ENCODE peak calls at places on chromosome X, in seven cellular contexts. U is NB4; O is astrocyte of the hippocampus; Y is naive thymus-derived CD8-positive, alpha-beta T cell; T is NCI-H1417 treated with DMSO at 0.1 percent for 48 hours; X is Peyer's patch; W is NCI-H2029. K is an unnamed sample.
A peak's percentile ranks its signal among the peaks of the same experiment; 100 is the strongest.

GRCh38 chrX:56978172-56978571 is 17.2 kb downstream of the SPIN3 start:
- DNase-seq in X (peak; percentile 73), Y (peak; percentile 31), T (no peak), U (peak; percentile 54), W (peak; percentile 20), O (peak; percentile 66), K (peak; percentile 22)

GRCh38 chrX:11401966-11402365 is 108.8 kb downstream of the AMELX start:
- DNase-seq in Y (no peak), X (no peak), W (no peak), U (no peak), O (no peak), T (no peak), K (no peak)

GRCh38 chrX:151177141-151178027 is 1.0 kb downstream of the GPR50 start:
- DNase-seq in Y (no peak), T (no peak), W (no peak), U (peak; percentile 11), X (no peak), O (peak; percentile 33), K (no peak)

GRCh38 chrX:19889582-19890342 is 2.4 kb upstream of the SH3KBP1 start:
- DNase-seq in W (no peak), T (no peak), X (peak; percentile 68), U (peak; percentile 42), O (peak; percentile 52), Y (peak; percentile 15), K (peak; percentile 11)

GRCh38 chrX:106783716-106784115 is 18.8 kb upstream of the TBC1D8B start:
- DNase-seq in O (no peak), W (no peak), X (no peak), T (no peak), Y (no peak), U (no peak), K (no peak)

GRCh38 chrX:10296581-10296980 is 139.8 kb downstream of the CLCN4 start:
- DNase-seq in W (no peak), T (no peak), U (no peak), Y (no peak), X (no peak), O (peak; percentile 84), K (no peak)

GRCh38 chrX:117743469-117744251 is 372.9 kb downstream of the KLHL13 start:
- DNase-seq in T (no peak), O (peak; percentile 17), W (no peak), U (peak; percentile 13), X (peak; percentile 49), Y (no peak), K (no peak)

GRCh38 chrX:6968231-6968630 is 179.3 kb upstream of the STS start:
- DNase-seq in T (no peak), U (no peak), O (peak; percentile 40), W (no peak), Y (no peak), X (no peak), K (no peak)

GRCh38 chrX:131277543-131278115 is 11.5 kb downstream of the IGSF1 start:
- DNase-seq in X (no peak), T (no peak), Y (no peak), W (no peak), O (no peak), U (no peak), K (no peak)

GRCh38 chrX:39611468-39611867 is 486.3 kb downstream of the BCOR start:
- DNase-seq in T (no peak), W (no peak), O (no peak), X (no peak), Y (no peak), U (no peak), K (no peak)

GRCh38 chrX:45907776-45908175 is 637.4 kb downstream of the ZNF674 start:
- DNase-seq in O (no peak), T (no peak), X (no peak), U (no peak), W (no peak), Y (no peak), K (no peak)

GRCh38 chrX:9677098-9677739 is 88.4 kb downstream of the GPR143 start:
- DNase-seq in U (no peak), O (no peak), X (peak; percentile 52), Y (no peak), W (peak; percentile 36), T (no peak), K (peak; percentile 36)

GRCh38 chrX:110146521-110146920 is 143.6 kb downstream of the TMEM164 start:
- DNase-seq in U (peak; percentile 63), W (no peak), O (peak; percentile 38), Y (peak; percentile 3), X (peak; percentile 64), T (peak; percentile 8), K (no peak)

GRCh38 chrX:153766098-153766817 is 2.2 kb downstream of the PLXNB3 start:
- DNase-seq in O (peak; percentile 85), Y (no peak), T (no peak), X (no peak), W (no peak), U (peak; percentile 88), K (no peak)

GRCh38 chrX:2423899-2424298 is 76.9 kb downstream of the DHRSX start:
- DNase-seq in X (no peak), T (no peak), W (no peak), O (no peak), Y (no peak), U (no peak), K (no peak)

GRCh38 chrX:76454456-76454927 is 27.0 kb downstream of the MAGEE1 start:
- DNase-seq in W (no peak), Y (no peak), T (no peak), O (peak; percentile 28), X (no peak), U (peak; percentile 33), K (no peak)

GRCh38 chrX:132775230-132775823 is 183.1 kb downstream of the HS6ST2 start:
- DNase-seq in U (no peak), W (no peak), Y (no peak), O (no peak), X (no peak), T (no peak), K (no peak)

GRCh38 chrX:47458528-47458927 is 24.5 kb downstream of the ZNF41 start:
- DNase-seq in X (no peak), W (no peak), U (peak; percentile 41), O (no peak), T (no peak), Y (peak; percentile 35), K (no peak)

GRCh38 chrX:130024127-130024526 is 41.7 kb downstream of the BCORL1 start:
- DNase-seq in Y (peak; percentile 78), T (no peak), U (peak; percentile 86), W (peak; percentile 48), O (peak; percentile 13), X (peak; percentile 94), K (peak; percentile 78)

GRCh38 chrX:67612231-67612630 is 68.4 kb downstream of the AR start:
- DNase-seq in T (no peak), U (no peak), X (no peak), O (peak; percentile 8), W (no peak), Y (no peak), K (no peak)

GRCh38 chrX:623599-624323 is 6.8 kb upstream of the SHOX start:
- DNase-seq in X (peak; percentile 7), W (no peak), O (no peak), Y (no peak), T (no peak), U (peak; percentile 26), K (no peak)

GRCh38 chrX:1486749-1487361 is 34.1 kb upstream of the ASMTL start:
- DNase-seq in U (no peak), W (no peak), T (no peak), Y (no peak), X (peak; percentile 54), O (no peak), K (no peak)

GRCh38 chrX:19168609-19169008 is 46.3 kb upstream of the ADGRG2 start:
- DNase-seq in O (no peak), X (no peak), W (no peak), T (no peak), Y (no peak), U (no peak), K (no peak)

GRCh38 chrX:153735274-153735673 is 10.6 kb downstream of the ABCD1 start:
- DNase-seq in U (peak; percentile 20), X (no peak), T (no peak), Y (no peak), O (peak; percentile 12), W (no peak), K (no peak)

GRCh38 chrX:27599928-27600327 is 9.8 kb downstream of the DCAF8L2 start:
- DNase-seq in T (no peak), O (peak; percentile 3), W (no peak), X (no peak), U (peak; percentile 2), Y (no peak), K (no peak)

GRCh38 chrX:13851996-13852695 is 35.3 kb upstream of the GPM6B start:
- DNase-seq in W (no peak), O (no peak), U (peak; percentile 16), T (no peak), Y (no peak), X (no peak), K (no peak)

GRCh38 chrX:56728321-56728720 is 722 bp upstream of the NBDY start:
- DNase-seq in X (no peak), W (no peak), O (peak; percentile 7), U (peak; percentile 3), T (no peak), Y (no peak), K (no peak)

GRCh38 chrX:124098089-124098488 is 136.6 kb downstream of the STAG2 start:
- DNase-seq in W (peak; percentile 6), U (peak; percentile 50), X (no peak), T (no peak), O (peak; percentile 38), Y (no peak), K (no peak)

GRCh38 chrX:22171287-22172060 is 101.2 kb upstream of the CBLL2 start:
- DNase-seq in Y (no peak), O (no peak), W (no peak), T (no peak), X (no peak), U (no peak), K (no peak)

GRCh38 chrX:23317799-23318724 is 16.6 kb upstream of the PTCHD1 start:
- DNase-seq in O (peak; percentile 9), X (no peak), T (no peak), U (peak; percentile 40), W (no peak), Y (no peak), K (no peak)

GRCh38 chrX:24149346-24150050 is at the start of gene ZFX:
- DNase-seq in U (peak; percentile 78), W (no peak), T (no peak), O (peak; percentile 87), Y (peak; percentile 41), X (peak; percentile 85), K (peak; percentile 57)

GRCh38 chrX:48475295-48475694 is 704 bp upstream of the FTSJ1 start:
- DNase-seq in X (no peak), W (no peak), Y (no peak), U (peak; percentile 50), T (no peak), O (no peak), K (no peak)

K was measured in activated T-helper 2 cell treated with anti-CD3 and anti-CD28 coated beads, Interferon-gamma antibody, Interleukin-2, Interleukin-4, amounts not matched to agents 10 μg/mL and 5 μg/mL and 100 μg/mL, durations not matched to agents 14 hours and 24 hours and 36 hours.